ENCODE peak calls at places on chromosomes 6 and 20, in four cellular contexts. V, B, X and P are unnamed samples.

GRCh38 chr6:1379026-1379809 is 10.2 kb upstream of the FOXF2 start:
- DNase-seq in V (no peak), B (no peak), X (no peak), P (no peak)

GRCh38 chr20:2692036-2692885 is at the start of gene EBF4:
- DNase-seq in V (peak), B (peak), X (no peak), P (no peak)

GRCh38 chr6:127415096-127415495 is 44.1 kb downstream of the KIAA0408 start:
- DNase-seq in V (no peak), B (no peak), X (no peak), P (no peak)

GRCh38 chr20:2135018-2135417 is 33.4 kb downstream of the STK35 start:
- DNase-seq in V (no peak), B (no peak), X (no peak), P (no peak)

GRCh38 chr6:21914121-21914973 is 320.8 kb downstream of the SOX4 start:
- DNase-seq in V (peak), B (peak), X (no peak), P (no peak)

GRCh38 chr6:170212956-170213636 is 77.8 kb downstream of the DLL1 start:
- DNase-seq in V (no peak), B (no peak), X (no peak), P (no peak)

GRCh38 chr20:25300496-25301170 is 52.7 kb downstream of the PYGB start:
- DNase-seq in V (no peak), B (no peak), X (no peak), P (no peak)

GRCh38 chr6:87199787-87200186 is 44.4 kb downstream of the ZNF292 start:
- DNase-seq in V (no peak), B (no peak), X (no peak), P (no peak)

GRCh38 chr6:2229039-2229438 is 16.4 kb downstream of the GMDS start:
- DNase-seq in V (no peak), B (no peak), X (no peak), P (no peak)

GRCh38 chr20:4187147-4187546 is 171.8 kb upstream of the RNF24 start:
- DNase-seq in V (no peak), B (no peak), X (no peak), P (no peak)

GRCh38 chr20:57388953-57389694 is 2.1 kb upstream of the RBM38 start:
- DNase-seq in V (peak), B (peak), X (no peak), P (no peak)

GRCh38 chr6:147954938-147955337 is 387.7 kb upstream of the SASH1 start:
- DNase-seq in V (no peak), B (no peak), X (no peak), P (no peak)

GRCh38 chr6:149366237-149366921 is 33.7 kb upstream of the SUMO4 start:
- DNase-seq in V (no peak), B (no peak), X (no peak), P (no peak)

GRCh38 chr6:42781811-42782688 is at the start of gene BICRAL:
- DNase-seq in V (peak), B (peak), X (no peak), P (no peak)

GRCh38 chr6:109308018-109308492 is 74.2 kb downstream of the CD164 start:
- DNase-seq in V (peak), B (peak), X (peak), P (peak)

GRCh38 chr6:158018851-158019361 is 37.2 kb downstream of the SYNJ2 start:
- DNase-seq in V (no peak), B (peak), X (no peak), P (no peak)

GRCh38 chr20:63215101-63216040 is 560 bp downstream of the YTHDF1 start:
- DNase-seq in V (no peak), B (peak), X (no peak), P (no peak)

DNA sequence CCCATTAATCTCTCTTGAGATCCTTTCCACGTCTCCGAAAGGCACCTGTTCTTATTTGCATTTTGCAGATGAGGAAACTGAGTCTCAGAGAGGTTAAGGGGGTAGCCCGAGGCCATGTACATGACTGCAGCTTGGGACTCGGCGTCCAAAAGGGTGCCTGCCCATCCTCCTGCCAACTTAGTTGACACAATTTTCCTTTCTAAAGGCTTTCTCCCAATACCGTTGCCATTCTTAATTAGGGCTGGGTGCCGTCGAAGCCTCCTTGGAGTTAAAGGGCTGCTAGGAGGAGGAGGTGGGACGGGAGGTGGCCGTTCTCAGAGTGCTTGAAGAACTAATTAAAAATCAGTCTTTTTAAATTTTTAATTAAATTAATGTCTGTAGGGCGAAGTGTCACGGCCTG is 546 bp upstream of the PSMG4 start:
- DNase-seq in V (no peak), B (no peak), X (no peak), P (no peak)
- H3K4me3 ChIP-seq in V (peak), B (no peak), X (peak), P (peak)

DNA sequence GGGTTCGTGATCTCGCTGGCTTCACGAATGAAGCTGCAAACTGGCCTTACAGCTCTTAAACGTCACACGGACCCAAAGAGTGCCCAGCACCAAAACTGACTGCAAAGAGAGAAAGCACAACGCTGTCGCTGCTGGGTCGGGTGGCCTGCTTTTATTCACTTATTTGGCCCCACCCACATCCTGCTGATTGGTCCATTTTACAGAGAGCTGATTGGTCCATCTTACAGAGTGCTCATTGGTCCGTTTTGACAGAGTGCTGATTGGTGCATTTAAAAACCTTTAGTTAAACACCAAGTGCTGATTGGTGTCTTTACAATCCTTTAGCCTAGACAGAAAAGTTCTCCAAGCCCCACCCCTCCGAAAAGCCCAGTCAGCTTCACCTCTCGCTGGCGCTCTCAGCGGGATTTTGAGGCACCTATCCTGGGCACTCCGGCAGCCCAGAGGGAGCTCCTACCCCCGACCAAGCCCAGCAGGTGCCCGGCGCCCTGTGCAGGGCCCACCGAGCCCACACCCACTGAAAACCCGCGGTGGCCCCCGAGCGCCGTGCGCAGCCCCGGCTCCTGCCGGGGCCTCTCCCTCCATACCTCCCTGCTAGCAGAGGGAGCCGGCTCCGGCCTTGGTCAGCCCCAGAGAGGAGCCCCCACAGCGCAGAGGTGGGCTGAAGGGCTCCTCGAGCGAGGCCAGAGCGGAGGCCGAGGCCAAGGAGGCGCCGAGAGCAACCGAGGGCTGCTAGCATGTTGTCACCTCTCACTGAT is 40.0 kb upstream of the SMAP1 start:
- DNase-seq in V (no peak), B (no peak), X (no peak), P (no peak)
- TF ChIP-seq CTCF in V (no peak), B (no peak), X (no peak), P (no peak)

GRCh38 chr20:40493071-40493470 is 196.0 kb downstream of the MAFB start:
- DNase-seq in V (peak), B (peak), X (no peak), P (no peak)
- H3K4me3 ChIP-seq in V (no peak), B (no peak), X (no peak), P (no peak)

DNA sequence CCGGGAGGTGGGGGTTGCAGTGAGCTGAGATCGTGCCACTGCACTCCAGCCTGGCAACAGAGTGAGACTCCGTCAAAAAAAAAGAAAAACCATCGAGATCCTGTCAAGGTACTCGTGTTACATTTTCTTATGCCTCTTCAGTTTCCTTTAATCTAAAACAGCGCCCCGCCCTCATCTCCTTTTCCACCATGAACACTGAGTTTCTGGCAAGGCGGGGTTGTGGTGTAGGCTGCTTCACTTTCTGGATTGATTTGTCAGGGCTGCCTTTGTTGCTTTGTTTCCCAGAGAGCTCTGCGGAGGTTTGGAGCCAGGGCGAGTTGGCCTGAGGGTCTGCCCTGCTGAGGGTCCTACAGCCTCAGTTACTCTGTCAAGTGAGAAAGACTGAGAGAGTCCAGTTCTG is 8.9 kb downstream of the ITPR3 start:
- DNase-seq in V (peak), B (no peak), X (no peak), P (no peak)
- TF ChIP-seq CTCF in V (no peak), B (no peak), X (no peak), P (no peak)

DNA sequence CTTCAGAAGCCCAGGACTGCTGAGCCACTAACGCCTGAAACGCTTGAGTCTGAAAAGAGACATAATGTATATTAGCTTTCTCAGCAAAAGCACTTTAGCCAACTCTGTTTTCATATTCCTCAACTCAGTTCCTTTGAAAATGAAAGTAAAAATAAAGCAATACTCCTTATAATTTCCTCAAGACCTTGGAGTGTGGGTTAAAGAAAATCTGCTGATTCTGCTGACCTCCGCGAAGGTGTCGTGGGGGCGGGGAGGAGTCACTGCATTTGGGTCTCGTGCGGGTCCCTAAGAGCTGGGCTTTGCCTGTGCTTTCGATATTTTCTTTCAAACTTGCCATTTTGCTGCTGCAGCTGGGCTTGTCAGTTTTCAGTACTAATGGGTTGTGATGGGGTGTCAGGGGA is 142.2 kb upstream of the ARID1B start:
- DNase-seq in V (no peak), B (no peak), X (no peak), P (no peak)
- H3K4me3 ChIP-seq in V (peak), B (no peak), X (peak), P (no peak)